ENCODE peak calls at places on chromosomes 4 and X, in four cellular contexts. D is WTC11, K is HepG2, O is GM12878. F is an unnamed sample.
A peak's percentile ranks its signal among the peaks of the same experiment; 100 is the strongest.

GRCh38 chrX:18931972-18932371 is 51.9 kb downstream of the PHKA2 start:
- DNase-seq in D (peak; percentile 15), K (peak; percentile 2), O (no peak), F (peak; percentile 23)

GRCh38 chr4:102036016-102036415 is 245.5 kb downstream of the BANK1 start:
- DNase-seq in D (no peak), K (no peak), O (no peak), F (no peak)

GRCh38 chr4:148305749-148306148 is 136.5 kb downstream of the NR3C2 start:
- DNase-seq in D (no peak), K (no peak), O (no peak), F (no peak)

GRCh38 chrX:30910124-30910860 is 21.2 kb upstream of the TAB3 start:
- DNase-seq in D (no peak), K (no peak), O (no peak), F (peak; percentile 24)

GRCh38 chrX:1487401-1487800 is 34.7 kb upstream of the ASMTL start:
- DNase-seq in D (no peak), K (no peak), O (no peak), F (no peak)

GRCh38 chr4:40247350-40247749 is 50.5 kb downstream of the RHOH start:
- DNase-seq in D (no peak), K (no peak), O (no peak), F (no peak)

GRCh38 chr4:136927172-136927571 is 605.1 kb downstream of the PCDH18 start:
- DNase-seq in D (no peak), K (no peak), O (no peak), F (no peak)

GRCh38 chrX:80879916-80880315 is 70.2 kb upstream of the BRWD3 start:
- DNase-seq in D (no peak), K (no peak), O (no peak), F (no peak)

GRCh38 chr4:41665808-41666207 is 82.7 kb downstream of the PHOX2B start:
- DNase-seq in D (no peak), K (no peak), O (no peak), F (no peak)

GRCh38 chr4:76197001-76197743 is 16.5 kb downstream of the SCARB2 start:
- DNase-seq in D (no peak), K (no peak), O (no peak), F (no peak)

GRCh38 chr4:77156912-77157858 is at the start of gene CCNG2:
- DNase-seq in D (peak; percentile 93), K (peak; percentile 12), O (no peak), F (peak; percentile 73)

GRCh38 chrX:136687457-136687856 is 39.5 kb downstream of the CD40LG start:
- DNase-seq in D (no peak), K (no peak), O (no peak), F (no peak)

GRCh38 chr4:161448550-161449180 is 715.1 kb downstream of the FSTL5 start:
- DNase-seq in D (no peak), K (no peak), O (no peak), F (no peak)

GRCh38 chr4:81523672-81524436 is 52.1 kb upstream of the RASGEF1B start:
- DNase-seq in D (no peak), K (no peak), O (no peak), F (no peak)

GRCh38 chr4:140884431-140885058 is 128.4 kb upstream of the TBC1D9 start:
- DNase-seq in D (peak; percentile 59), K (peak; percentile 63), O (peak; percentile 9), F (peak; percentile 29)

GRCh38 chr4:86096373-86096772 is 263.5 kb downstream of the MAPK10 start:
- DNase-seq in D (no peak), K (no peak), O (no peak), F (no peak)

GRCh38 chr4:2175990-2176698 is 65.8 kb downstream of the HAUS3 start:
- DNase-seq in D (no peak), K (no peak), O (no peak), F (no peak)

GRCh38 chr4:176469546-176469945 is 149.8 kb downstream of the SPCS3 start:
- DNase-seq in D (no peak), K (no peak), O (no peak), F (no peak)

GRCh38 chr4:178612725-178613124 is 1170.5 kb upstream of the AGA start:
- DNase-seq in D (no peak), K (no peak), O (no peak), F (no peak)

GRCh38 chr4:10115657-10116624 is 658 bp downstream of the WDR1 start:
- DNase-seq in D (peak; percentile 61), K (peak; percentile 58), O (peak; percentile 23), F (peak; percentile 79)

GRCh38 chr4:106986486-106986885 is 49.6 kb downstream of the DKK2 start:
- DNase-seq in D (no peak), K (no peak), O (no peak), F (no peak)

GRCh38 chrX:68433155-68433980 is at the start of gene OPHN1:
- DNase-seq in D (peak; percentile 77), K (peak; percentile 29), O (no peak), F (peak; percentile 59)

GRCh38 chr4:82005153-82005552 is 368.6 kb downstream of the HNRNPD start:
- DNase-seq in D (no peak), K (no peak), O (no peak), F (no peak)

GRCh38 chr4:9762823-9763475 is 18.5 kb upstream of the DRD5 start:
- DNase-seq in D (peak; percentile 58), K (peak; percentile 71), O (peak; percentile 40), F (peak; percentile 64)

GRCh38 chr4:107037188-107037587 is 1.1 kb upstream of the DKK2 start:
- DNase-seq in D (peak; percentile 70), K (no peak), O (no peak), F (no peak)

GRCh38 chrX:63754141-63754859 is 30.7 kb downstream of the ARHGEF9 start:
- DNase-seq in D (no peak), K (no peak), O (no peak), F (no peak)

GRCh38 chrX:20547649-20548051 is 280.9 kb upstream of the RPS6KA3 start:
- DNase-seq in D (no peak), K (peak; percentile 48), O (no peak), F (no peak)

GRCh38 chr4:23327120-23327519 is 562.7 kb downstream of the PPARGC1A start:
- DNase-seq in D (no peak), K (no peak), O (no peak), F (no peak)

DNA sequence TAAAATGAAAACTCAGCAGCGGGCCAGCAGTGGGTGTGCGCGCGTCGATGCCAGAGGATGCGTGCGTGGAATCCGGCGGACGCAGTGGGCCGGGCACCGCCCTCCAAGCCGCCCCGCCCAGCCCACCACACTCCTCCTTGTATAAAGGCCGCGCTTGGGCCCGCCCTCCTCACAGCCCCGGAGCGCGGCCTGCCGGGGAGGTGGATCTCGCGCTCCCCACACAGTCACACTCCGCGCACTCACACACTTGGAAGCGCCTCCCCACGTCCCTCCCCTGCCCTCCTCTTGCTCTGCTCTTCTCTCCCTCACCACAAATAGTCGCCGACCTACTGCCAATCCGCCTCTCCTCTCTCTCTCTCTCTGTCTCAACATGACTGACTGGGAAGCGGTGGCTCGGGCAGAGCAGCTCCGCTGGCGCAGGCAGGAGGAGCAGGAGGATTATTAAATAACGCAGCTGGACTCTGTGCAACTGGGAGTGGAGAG is at the start of gene CCSER1:
- DNase-seq in D (peak; percentile 51), K (no peak), O (no peak), F (no peak)
- TF ChIP-seq NR2C2 in D (no peak), K (no peak), O (no peak), F (no peak)

GRCh38 chr4:159009521-159009920 is 93.4 kb upstream of the RAPGEF2 start:
- DNase-seq in D (no peak), K (no peak), O (no peak), F (peak; percentile 59)
- TF ChIP-seq NR2C2 in D (no peak), K (no peak), O (no peak), F (no peak)

GRCh38 chrX:41457618-41458192 is 10.6 kb downstream of the NYX start:
- DNase-seq in D (peak; percentile 51), K (no peak), O (no peak), F (no peak)
- TF ChIP-seq NR2C2 in D (no peak), K (no peak), O (no peak), F (no peak)

GRCh38 chrX:16804923-16805464 is 18.7 kb downstream of the TXLNG start:
- DNase-seq in D (no peak), K (no peak), O (no peak), F (peak; percentile 32)

GRCh38 chrX:16807548-16807947 is 21.3 kb downstream of the TXLNG start:
- DNase-seq in D (no peak), K (no peak), O (no peak), F (no peak)

DNA sequence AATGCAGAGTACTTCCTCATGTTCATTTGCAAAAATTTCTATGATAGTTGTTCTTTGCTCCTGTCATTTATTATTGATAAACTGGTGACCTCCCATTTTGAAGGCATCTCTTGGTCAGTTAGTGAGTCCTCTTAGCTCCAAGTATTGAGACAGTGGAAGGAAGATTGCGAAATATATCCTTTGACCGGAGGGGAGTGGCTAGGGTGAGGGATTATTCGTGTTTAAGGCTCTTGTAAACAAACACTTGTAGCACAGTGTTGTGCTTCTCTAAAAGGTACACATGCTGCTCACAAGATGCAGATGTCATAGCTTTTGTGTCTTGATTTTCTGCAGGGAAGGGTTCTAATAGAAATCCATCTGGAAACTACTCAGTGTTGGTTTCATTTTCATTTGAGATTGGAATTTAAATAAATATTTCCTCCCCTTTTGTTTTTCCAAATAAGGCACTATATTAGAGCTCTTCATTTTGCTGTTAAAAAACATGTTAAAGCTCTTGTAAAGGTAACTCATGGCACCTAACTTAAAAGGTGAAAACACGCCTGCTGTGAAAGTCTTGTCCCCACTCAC is 21.8 kb downstream of the TXLNG start:
- DNase-seq in D (no peak), K (peak; percentile 64), O (no peak), F (peak; percentile 26)
- TF ChIP-seq NR2C2 in D (no peak), K (no peak), O (no peak), F (no peak)